ENCODE peak calls at places on chromosomes 2 and 18, in nine cellular contexts. N, U, S, C, G, B, A, Y and Z are unnamed samples.

GRCh38 chr2:100978582-100979051 is 23.5 kb upstream of the RPL31 start:
- DNase-seq in U (no peak), Y (no peak), N (no peak), S (no peak), G (no peak), C (no peak), A (peak), B (no peak), Z (no peak)

GRCh38 chr2:22890142-22890541 is 494.8 kb upstream of the KLHL29 start:
- DNase-seq in U (no peak), B (no peak), Y (no peak), A (peak), C (no peak), N (no peak), S (no peak), G (no peak), Z (no peak)

GRCh38 chr2:112793449-112793978 is 9.2 kb upstream of the IL1A start:
- DNase-seq in Y (no peak), B (no peak), C (no peak), U (no peak), A (no peak), S (no peak), G (no peak), N (no peak), Z (no peak)

GRCh38 chr18:22283397-22283796 is 114.0 kb downstream of the GATA6 start:
- DNase-seq in S (no peak), U (no peak), C (no peak), G (no peak), N (no peak), A (no peak), Y (no peak), B (no peak), Z (no peak)

GRCh38 chr2:172704072-172704936 is 31.3 kb upstream of the RAPGEF4 start:
- DNase-seq in B (no peak), S (no peak), Y (no peak), N (no peak), A (no peak), U (no peak), C (peak), G (no peak), Z (no peak)

GRCh38 chr2:224284134-224284946 is 117.6 kb downstream of the FAM124B start:
- DNase-seq in B (no peak), G (no peak), Y (peak), N (no peak), U (no peak), C (peak), A (peak), S (peak), Z (no peak)

GRCh38 chr2:28216320-28216719 is 176.3 kb upstream of the FOSL2 start:
- DNase-seq in B (no peak), C (no peak), G (no peak), S (no peak), U (no peak), Y (no peak), N (no peak), A (no peak), Z (no peak)

GRCh38 chr2:73291461-73292315 is 1.7 kb downstream of the EGR4 start:
- DNase-seq in C (no peak), S (no peak), N (no peak), B (no peak), U (no peak), Y (no peak), A (peak), G (no peak), Z (no peak)

GRCh38 chr18:10194592-10194991 is 259.8 kb upstream of the APCDD1 start:
- DNase-seq in C (no peak), B (no peak), G (no peak), A (no peak), U (no peak), Y (no peak), N (no peak), S (no peak), Z (no peak)

GRCh38 chr2:176246324-176246723 is 22.9 kb upstream of the MTX2 start:
- DNase-seq in C (no peak), Y (no peak), A (peak), U (no peak), B (no peak), S (no peak), N (no peak), G (no peak), Z (no peak)

GRCh38 chr2:137261858-137262585 is 496.7 kb downstream of the THSD7B start:
- DNase-seq in N (no peak), B (no peak), G (no peak), C (no peak), Y (no peak), A (no peak), S (no peak), U (no peak), Z (no peak)

GRCh38 chr2:235763816-235764215 is 270.0 kb downstream of the AGAP1 start:
- DNase-seq in A (no peak), S (no peak), B (no peak), U (no peak), Y (no peak), G (no peak), C (no peak), N (no peak), Z (no peak)

GRCh38 chr2:57696016-57696415 is 350.6 kb upstream of the VRK2 start:
- DNase-seq in C (peak), N (no peak), Y (peak), S (no peak), B (no peak), G (no peak), A (no peak), U (no peak), Z (no peak)

GRCh38 chr2:72133721-72134407 is 13.8 kb downstream of the CYP26B1 start:
- DNase-seq in A (no peak), B (peak), U (no peak), C (no peak), Y (no peak), S (no peak), G (no peak), N (no peak), Z (no peak)

GRCh38 chr2:71901466-71901865 is 246.2 kb downstream of the CYP26B1 start:
- DNase-seq in U (no peak), C (peak), B (no peak), A (no peak), Y (no peak), N (no peak), G (no peak), S (no peak), Z (no peak)

GRCh38 chr2:20470211-20470610 is 23.3 kb downstream of the RHOB start:
- DNase-seq in Y (no peak), C (no peak), S (no peak), G (no peak), B (no peak), A (no peak), N (no peak), U (no peak), Z (no peak)

GRCh38 chr18:5417342-5417741 is 121.8 kb upstream of the ZBTB14 start:
- DNase-seq in S (peak), N (no peak), G (no peak), Y (no peak), A (peak), U (no peak), C (no peak), B (no peak), Z (no peak)

GRCh38 chr2:176338395-176338794 is 69.2 kb downstream of the MTX2 start:
- DNase-seq in B (no peak), Y (no peak), C (no peak), G (no peak), A (no peak), U (no peak), S (no peak), N (no peak), Z (no peak)

GRCh38 chr2:214808961-214809750 is at the start of gene BARD1:
- DNase-seq in N (peak), S (peak), G (peak), B (peak), C (peak), Y (peak), U (no peak), A (no peak), Z (peak)

GRCh38 chr18:5961097-5961827 is 65.9 kb upstream of the TMEM200C start:
- DNase-seq in U (no peak), B (no peak), G (no peak), S (no peak), Y (no peak), N (no peak), C (no peak), A (no peak), Z (no peak)

GRCh38 chr18:78319934-78320333 is 659.7 kb upstream of the SALL3 start:
- DNase-seq in N (no peak), C (no peak), G (no peak), Y (no peak), S (no peak), U (no peak), A (no peak), B (no peak), Z (no peak)

GRCh38 chr2:46010925-46011490 is 286.2 kb upstream of the EPAS1 start:
- DNase-seq in B (no peak), G (no peak), C (peak), U (no peak), S (no peak), N (no peak), Y (peak), A (no peak), Z (no peak)

GRCh38 chr2:111701266-111701665 is 182.7 kb downstream of the ANAPC1 start:
- DNase-seq in N (no peak), G (no peak), Y (no peak), S (no peak), B (no peak), U (no peak), A (no peak), C (peak), Z (no peak)

GRCh38 chr2:162968306-162968705 is 129.7 kb upstream of the KCNH7 start:
- DNase-seq in B (no peak), S (no peak), A (no peak), U (no peak), C (no peak), Y (no peak), N (no peak), G (no peak), Z (no peak)

GRCh38 chr2:121490734-121491133 is 39.9 kb upstream of the RNU4ATAC start:
- DNase-seq in B (no peak), N (no peak), S (no peak), U (no peak), G (no peak), C (no peak), Y (no peak), A (no peak), Z (no peak)

GRCh38 chr2:2577366-2577765 is 246.3 kb upstream of the MYT1L start:
- DNase-seq in S (no peak), G (peak), C (no peak), U (no peak), Y (no peak), B (no peak), A (peak), N (no peak), Z (no peak)

GRCh38 chr2:67823726-67824125 is 239.1 kb downstream of the C1D start:
- DNase-seq in U (no peak), N (no peak), B (no peak), S (no peak), C (no peak), G (no peak), Y (no peak), A (no peak), Z (no peak)

GRCh38 chr2:55054076-55054475 is 3.8 kb upstream of the RTN4 start:
- DNase-seq in G (no peak), C (no peak), N (no peak), U (no peak), Y (no peak), B (no peak), S (no peak), A (no peak), Z (no peak)

GRCh38 chr2:206920936-206921335 is 18.4 kb upstream of the CPO start:
- DNase-seq in G (no peak), C (peak), S (no peak), A (no peak), U (no peak), B (no peak), Y (no peak), N (no peak), Z (no peak)

GRCh38 chr2:232532406-232532805 is 6.4 kb downstream of the CHRND start:
- DNase-seq in A (no peak), C (no peak), N (no peak), B (peak), U (no peak), Y (no peak), G (no peak), S (no peak), Z (no peak)

GRCh38 chr2:27856956-27857355 is 33.2 kb downstream of the RBKS start:
- DNase-seq in C (no peak), A (no peak), U (no peak), N (no peak), B (no peak), S (no peak), Y (no peak), G (no peak), Z (no peak)

GRCh38 chr2:33275689-33276444 is 200.6 kb upstream of the RASGRP3 start:
- DNase-seq in C (peak), U (no peak), A (no peak), N (no peak), G (peak), B (no peak), S (no peak), Y (peak), Z (no peak)

GRCh38 chr2:56015631-56016251 is 92.2 kb upstream of the EFEMP1 start:
- DNase-seq in U (no peak), Y (no peak), B (no peak), G (no peak), A (no peak), C (no peak), N (no peak), S (no peak), Z (no peak)

GRCh38 chr18:37122877-37123276 is 293.9 kb downstream of the KIAA1328 start:
- DNase-seq in G (no peak), Y (no peak), S (no peak), C (no peak), N (no peak), B (no peak), A (no peak), U (no peak), Z (no peak)

GRCh38 chr2:80326214-80326613 is 21.7 kb upstream of the LRRTM1 start:
- DNase-seq in G (no peak), Y (no peak), C (peak), B (no peak), U (peak), N (no peak), A (no peak), S (no peak), Z (no peak)

GRCh38 chr2:157830696-157831570 is 45.2 kb downstream of the ACVR1 start:
- DNase-seq in U (no peak), N (no peak), S (no peak), G (no peak), C (peak), B (no peak), Y (peak), A (peak), Z (no peak)

GRCh38 chr2:232836934-232837333 is 33.1 kb upstream of the SNORC start:
- DNase-seq in Y (no peak), S (no peak), A (no peak), C (no peak), G (no peak), B (no peak), U (no peak), N (no peak), Z (no peak)

GRCh38 chr2:120108049-120108448 is 95.2 kb downstream of the EPB41L5 start:
- DNase-seq in S (peak), G (peak), C (peak), B (no peak), N (no peak), A (peak), Y (no peak), U (no peak), Z (peak)

GRCh38 chr18:24220318-24220688 is 81.4 kb downstream of the CABYR start:
- DNase-seq in B (no peak), S (no peak), A (no peak), Y (no peak), U (no peak), C (no peak), N (no peak), G (no peak), Z (no peak)

GRCh38 chr2:41935004-41935401 is 112.8 kb upstream of the PKDCC start:
- DNase-seq in U (no peak), Y (no peak), N (no peak), G (no peak), B (no peak), C (no peak), S (no peak), A (no peak), Z (no peak)
- H3K27ac ChIP-seq in U (no peak), Y (no peak), N (peak), G (no peak), B (peak), C (no peak), S (no peak), A (no peak), Z (no peak)

GRCh38 chr18:3525870-3526420 is 76.0 kb downstream of the TGIF1 start:
- DNase-seq in G (no peak), U (peak), S (no peak), B (no peak), C (no peak), A (peak), N (no peak), Y (no peak), Z (no peak)
- H3K27ac ChIP-seq in G (no peak), U (no peak), S (no peak), B (no peak), C (no peak), A (peak), N (peak), Y (no peak), Z (no peak)

GRCh38 chr18:75250471-75250821 is 39.8 kb downstream of the TSHZ1 start:
- DNase-seq in Y (no peak), B (no peak), U (no peak), S (no peak), G (no peak), A (peak), C (no peak), N (no peak), Z (no peak)
- H3K27ac ChIP-seq in Y (no peak), B (no peak), U (no peak), S (no peak), G (peak), A (no peak), C (no peak), N (peak), Z (no peak)

DNA sequence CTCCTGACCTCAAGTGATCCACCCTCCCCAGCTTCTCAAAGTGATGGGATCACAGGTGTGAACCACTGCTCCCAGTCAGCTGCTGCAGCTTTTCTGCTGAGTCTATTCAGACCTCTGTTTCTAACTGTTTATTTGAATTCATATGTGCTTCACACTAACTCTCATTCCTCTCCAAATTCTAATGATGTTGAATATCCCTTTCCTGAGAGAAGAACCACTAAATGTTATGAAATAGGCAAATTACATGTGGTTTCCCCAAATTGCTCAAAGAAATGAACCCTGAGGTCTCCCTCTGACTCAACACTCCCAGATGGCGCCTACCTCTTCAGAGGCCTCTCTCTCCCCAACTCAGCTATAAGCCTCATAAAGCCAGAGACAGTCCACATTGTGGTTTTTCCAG is 98.6 kb downstream of the IRS1 start:
- DNase-seq in U (no peak), N (no peak), A (no peak), G (no peak), B (no peak), S (no peak), C (no peak), Y (no peak), Z (no peak)
- H3K27ac ChIP-seq in U (no peak), N (no peak), A (no peak), G (no peak), B (no peak), S (no peak), C (no peak), Y (peak), Z (no peak)

DNA sequence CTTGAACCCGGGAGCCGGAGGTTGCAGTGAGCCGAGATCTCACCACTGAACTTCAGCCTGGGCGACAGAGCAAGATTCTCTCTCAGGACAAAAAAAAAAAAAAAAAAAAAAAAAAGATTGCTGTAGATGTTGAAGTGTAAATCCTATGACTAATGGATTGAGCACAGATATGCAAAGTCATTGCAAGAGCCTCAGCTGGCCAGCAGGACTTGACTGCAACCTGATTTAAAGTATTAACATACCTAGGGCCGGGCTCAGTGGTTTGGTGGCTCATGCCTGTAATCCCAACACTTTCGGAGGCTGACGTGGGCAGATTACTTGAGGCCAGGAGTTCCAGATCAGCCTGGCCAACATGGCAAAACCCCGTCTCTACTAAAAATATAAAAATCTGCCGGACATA is 103.4 kb upstream of the MSH2 start:
- DNase-seq in G (no peak), C (peak), A (no peak), U (no peak), B (no peak), Y (no peak), N (no peak), S (no peak), Z (no peak)
- H3K27ac ChIP-seq in G (peak), C (no peak), A (no peak), U (no peak), B (no peak), Y (no peak), N (no peak), S (no peak), Z (no peak)

GRCh38 chr2:187617120-187617519 is 62.9 kb upstream of the TFPI start:
- DNase-seq in U (no peak), B (no peak), N (no peak), A (no peak), C (no peak), S (no peak), Y (no peak), G (no peak), Z (no peak)
- H3K27ac ChIP-seq in U (no peak), B (no peak), N (no peak), A (no peak), C (no peak), S (no peak), Y (no peak), G (no peak), Z (no peak)

GRCh38 chr2:24722141-24722790 is 70.9 kb downstream of the PTRHD1 start:
- DNase-seq in S (no peak), Y (no peak), N (no peak), C (no peak), U (no peak), A (no peak), B (no peak), G (no peak), Z (no peak)

GRCh38 chr2:24724111-24724775 is 68.9 kb downstream of the PTRHD1 start:
- DNase-seq in U (no peak), N (no peak), Y (no peak), C (peak), G (no peak), B (no peak), S (no peak), A (no peak), Z (no peak)

GRCh38 chr2:24721470-24721869 is 71.7 kb downstream of the PTRHD1 start:
- DNase-seq in B (no peak), Y (no peak), U (peak), G (peak), A (peak), C (peak), N (peak), S (peak), Z (peak)

GRCh38 chr2:24725956-24726355 is 67.2 kb downstream of the PTRHD1 start:
- DNase-seq in C (no peak), G (no peak), U (no peak), S (no peak), A (no peak), B (no peak), Y (no peak), N (no peak), Z (no peak)

GRCh38 chr2:24723668-24724067 is 69.5 kb downstream of the PTRHD1 start:
- DNase-seq in G (no peak), B (no peak), A (no peak), C (no peak), Y (no peak), N (no peak), S (no peak), U (no peak), Z (no peak)
- H3K27ac ChIP-seq in G (no peak), B (no peak), A (no peak), C (no peak), Y (no peak), N (no peak), S (no peak), U (no peak), Z (no peak)

DNA sequence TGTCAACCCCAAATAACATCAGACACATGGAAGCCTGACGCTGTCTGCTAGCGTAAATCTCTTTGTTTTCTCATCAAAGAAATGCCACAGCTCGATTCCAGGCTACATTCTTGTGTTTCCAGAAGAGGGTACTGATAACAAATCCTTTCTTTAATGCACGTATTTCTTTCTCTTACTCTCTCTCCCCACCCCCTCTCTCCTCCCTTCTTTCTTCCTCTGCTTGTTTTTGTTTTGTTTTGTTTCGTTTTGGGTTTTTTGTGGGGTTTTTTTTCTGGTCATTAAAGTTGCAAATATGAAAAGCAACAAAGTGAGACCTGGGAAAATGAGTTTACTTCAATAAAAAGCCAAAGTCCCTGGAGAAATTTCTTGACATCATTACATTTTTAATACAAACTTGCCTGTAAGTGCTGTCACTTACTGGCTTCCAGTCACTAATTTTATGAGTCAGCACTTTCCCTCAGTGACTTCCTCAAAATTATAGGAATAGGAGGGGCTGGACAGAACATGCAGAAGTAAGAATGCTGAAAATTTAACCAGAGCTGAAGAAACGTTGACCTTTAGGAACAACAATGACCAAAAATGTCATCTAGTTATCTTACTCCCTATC is 106.7 kb upstream of the NABP1 start:
- DNase-seq in G (no peak), B (no peak), N (no peak), Y (peak), U (no peak), C (peak), S (no peak), A (no peak), Z (no peak)
- H3K27ac ChIP-seq in G (peak), B (no peak), N (no peak), Y (no peak), U (no peak), C (peak), S (no peak), A (no peak), Z (no peak)